ENCODE peak calls at places on chromosomes 2 and 18, in seven cellular contexts. One of them, this sample, is unnamed.

GRCh38 chr2:215693269-215693998 is 257.6 kb upstream of the FN1 start:
- DNase-seq in HFF-Myc: no peak
- DNase-seq in Calu3: peak
- DNase-seq in left ventricle myocardium inferior: no peak
- DNase-seq in AG04450: no peak
- DNase-seq in HL-60: no peak
- DNase-seq in CD8-positive, alpha-beta T cell: no peak
- DNase-seq in this sample: no peak

GRCh38 chr2:218883491-218884490 is 3.1 kb downstream of the WNT10A start:
- DNase-seq in Calu3: no peak
- DNase-seq in AG04450: no peak
- DNase-seq in HL-60: no peak
- DNase-seq in left ventricle myocardium inferior: no peak
- DNase-seq in HFF-Myc: no peak
- DNase-seq in CD8-positive, alpha-beta T cell: no peak
- DNase-seq in this sample: peak

GRCh38 chr18:32488078-32488477 is 17.4 kb upstream of the GAREM1 start:
- DNase-seq in left ventricle myocardium inferior: no peak
- DNase-seq in AG04450: no peak
- DNase-seq in CD8-positive, alpha-beta T cell: no peak
- DNase-seq in HL-60: no peak
- DNase-seq in Calu3: no peak
- DNase-seq in HFF-Myc: no peak
- DNase-seq in this sample: no peak

GRCh38 chr2:182915369-182916326 is 49.2 kb upstream of the FRZB start:
- DNase-seq in CD8-positive, alpha-beta T cell: no peak
- DNase-seq in left ventricle myocardium inferior: no peak
- DNase-seq in AG04450: peak
- DNase-seq in HL-60: no peak
- DNase-seq in HFF-Myc: peak
- DNase-seq in Calu3: no peak
- DNase-seq in this sample: no peak

GRCh38 chr2:211473116-211473515 is 916.7 kb downstream of the CPS1 start:
- DNase-seq in Calu3: no peak
- DNase-seq in HFF-Myc: no peak
- DNase-seq in left ventricle myocardium inferior: no peak
- DNase-seq in CD8-positive, alpha-beta T cell: no peak
- DNase-seq in AG04450: no peak
- DNase-seq in HL-60: no peak
- DNase-seq in this sample: no peak

GRCh38 chr18:67410671-67411070 is 105.8 kb downstream of the DSEL start:
- DNase-seq in left ventricle myocardium inferior: no peak
- DNase-seq in HL-60: no peak
- DNase-seq in AG04450: no peak
- DNase-seq in CD8-positive, alpha-beta T cell: no peak
- DNase-seq in HFF-Myc: no peak
- DNase-seq in Calu3: no peak
- DNase-seq in this sample: no peak

GRCh38 chr18:70464343-70465114 is 175.7 kb downstream of the SOCS6 start:
- DNase-seq in Calu3: peak
- DNase-seq in AG04450: no peak
- DNase-seq in CD8-positive, alpha-beta T cell: peak
- DNase-seq in HFF-Myc: no peak
- DNase-seq in left ventricle myocardium inferior: peak
- DNase-seq in HL-60: peak
- DNase-seq in this sample: peak

GRCh38 chr2:149692837-149693518 is 105.4 kb upstream of the MMADHC start:
- DNase-seq in HFF-Myc: no peak
- DNase-seq in AG04450: no peak
- DNase-seq in CD8-positive, alpha-beta T cell: no peak
- DNase-seq in Calu3: no peak
- DNase-seq in left ventricle myocardium inferior: no peak
- DNase-seq in HL-60: no peak
- DNase-seq in this sample: no peak

GRCh38 chr2:37656512-37657423 is 14.7 kb downstream of the CDC42EP3 start:
- DNase-seq in left ventricle myocardium inferior: no peak
- DNase-seq in Calu3: no peak
- DNase-seq in HFF-Myc: no peak
- DNase-seq in AG04450: no peak
- DNase-seq in CD8-positive, alpha-beta T cell: no peak
- DNase-seq in HL-60: no peak
- DNase-seq in this sample: no peak

GRCh38 chr2:70003093-70003830 is 41.8 kb upstream of the ASPRV1 start:
- DNase-seq in AG04450: no peak
- DNase-seq in Calu3: no peak
- DNase-seq in HFF-Myc: no peak
- DNase-seq in left ventricle myocardium inferior: no peak
- DNase-seq in HL-60: no peak
- DNase-seq in CD8-positive, alpha-beta T cell: peak
- DNase-seq in this sample: no peak

GRCh38 chr2:117774716-117775115 is 39.8 kb upstream of the DDX18 start:
- DNase-seq in AG04450: no peak
- DNase-seq in CD8-positive, alpha-beta T cell: no peak
- DNase-seq in HFF-Myc: peak
- DNase-seq in HL-60: no peak
- DNase-seq in left ventricle myocardium inferior: no peak
- DNase-seq in Calu3: no peak
- DNase-seq in this sample: no peak

GRCh38 chr2:38444247-38444646 is 67.2 kb upstream of the ATL2 start:
- DNase-seq in Calu3: no peak
- DNase-seq in CD8-positive, alpha-beta T cell: no peak
- DNase-seq in AG04450: no peak
- DNase-seq in left ventricle myocardium inferior: no peak
- DNase-seq in HL-60: no peak
- DNase-seq in HFF-Myc: no peak
- DNase-seq in this sample: no peak

GRCh38 chr2:237157551-237158102 is 71.9 kb downstream of the COPS8 start:
- DNase-seq in HFF-Myc: no peak
- DNase-seq in AG04450: no peak
- DNase-seq in left ventricle myocardium inferior: no peak
- DNase-seq in CD8-positive, alpha-beta T cell: no peak
- DNase-seq in HL-60: no peak
- DNase-seq in Calu3: no peak
- DNase-seq in this sample: no peak

GRCh38 chr2:126679314-126679713 is 23.4 kb downstream of the GYPC start:
- DNase-seq in left ventricle myocardium inferior: no peak
- DNase-seq in Calu3: no peak
- DNase-seq in HFF-Myc: no peak
- DNase-seq in CD8-positive, alpha-beta T cell: no peak
- DNase-seq in HL-60: no peak
- DNase-seq in AG04450: no peak
- DNase-seq in this sample: no peak

GRCh38 chr2:71548589-71549485 is 95.5 kb downstream of the DYSF start:
- DNase-seq in HL-60: peak
- DNase-seq in AG04450: no peak
- DNase-seq in CD8-positive, alpha-beta T cell: peak
- DNase-seq in left ventricle myocardium inferior: peak
- DNase-seq in HFF-Myc: peak
- DNase-seq in Calu3: peak
- DNase-seq in this sample: peak

GRCh38 chr2:144152817-144153271 is 367.1 kb downstream of the ZEB2 start:
- DNase-seq in HL-60: peak
- DNase-seq in CD8-positive, alpha-beta T cell: no peak
- DNase-seq in left ventricle myocardium inferior: no peak
- DNase-seq in HFF-Myc: no peak
- DNase-seq in Calu3: no peak
- DNase-seq in AG04450: no peak
- DNase-seq in this sample: no peak

GRCh38 chr2:181738074-181738473 is 57.8 kb upstream of the NEUROD1 start:
- DNase-seq in HFF-Myc: no peak
- DNase-seq in Calu3: no peak
- DNase-seq in CD8-positive, alpha-beta T cell: no peak
- DNase-seq in AG04450: no peak
- DNase-seq in left ventricle myocardium inferior: no peak
- DNase-seq in HL-60: no peak
- DNase-seq in this sample: no peak
- TF ChIP-seq CTCF in HFF-Myc: peak
- TF ChIP-seq CTCF in Calu3: peak
- TF ChIP-seq CTCF in CD8-positive, alpha-beta T cell: no peak
- TF ChIP-seq CTCF in AG04450: peak
- TF ChIP-seq CTCF in left ventricle myocardium inferior: no peak
- TF ChIP-seq CTCF in HL-60: no peak
- TF ChIP-seq CTCF in this sample: no peak

GRCh38 chr2:31729442-31730092 is 148.8 kb upstream of the SRD5A2 start:
- DNase-seq in HL-60: no peak
- DNase-seq in AG04450: peak
- DNase-seq in Calu3: no peak
- DNase-seq in CD8-positive, alpha-beta T cell: no peak
- DNase-seq in left ventricle myocardium inferior: no peak
- DNase-seq in HFF-Myc: peak
- DNase-seq in this sample: no peak
- TF ChIP-seq CTCF in HL-60: peak
- TF ChIP-seq CTCF in AG04450: peak
- TF ChIP-seq CTCF in Calu3: peak
- TF ChIP-seq CTCF in CD8-positive, alpha-beta T cell: no peak
- TF ChIP-seq CTCF in left ventricle myocardium inferior: no peak
- TF ChIP-seq CTCF in HFF-Myc: peak
- TF ChIP-seq CTCF in this sample: no peak

GRCh38 chr18:48711651-48712486 is 173.0 kb downstream of the CTIF start:
- DNase-seq in CD8-positive, alpha-beta T cell: no peak
- DNase-seq in HL-60: peak
- DNase-seq in Calu3: peak
- DNase-seq in AG04450: no peak
- DNase-seq in HFF-Myc: no peak
- DNase-seq in left ventricle myocardium inferior: no peak
- DNase-seq in this sample: no peak
- TF ChIP-seq CTCF in CD8-positive, alpha-beta T cell: no peak
- TF ChIP-seq CTCF in HL-60: peak
- TF ChIP-seq CTCF in Calu3: peak
- TF ChIP-seq CTCF in AG04450: peak
- TF ChIP-seq CTCF in HFF-Myc: peak
- TF ChIP-seq CTCF in left ventricle myocardium inferior: peak
- TF ChIP-seq CTCF in this sample: peak

DNA sequence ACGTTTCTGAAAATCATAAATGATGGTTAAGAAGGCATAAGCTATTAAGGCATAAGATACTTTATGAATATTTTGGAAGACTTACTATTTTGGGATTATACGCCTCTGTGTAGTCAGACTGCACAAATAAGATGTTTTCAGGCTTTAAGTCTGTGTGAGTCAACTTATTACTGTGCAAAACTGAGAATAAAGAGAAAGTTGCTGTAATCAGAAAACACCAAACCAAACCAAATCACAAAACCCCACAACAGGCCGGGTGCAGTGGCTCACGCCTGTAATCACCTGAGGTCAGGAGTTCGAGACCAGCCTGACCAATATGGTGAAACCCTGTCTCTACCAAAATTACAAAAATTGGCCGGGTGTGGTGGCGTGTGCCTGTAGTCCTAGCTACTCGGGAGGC is 7.7 kb downstream of the CLK1 start:
- DNase-seq in Calu3: no peak
- DNase-seq in HFF-Myc: no peak
- DNase-seq in CD8-positive, alpha-beta T cell: no peak
- DNase-seq in HL-60: no peak
- DNase-seq in AG04450: no peak
- DNase-seq in left ventricle myocardium inferior: no peak
- DNase-seq in this sample: no peak
- TF ChIP-seq CTCF in Calu3: no peak
- TF ChIP-seq CTCF in HFF-Myc: no peak
- TF ChIP-seq CTCF in CD8-positive, alpha-beta T cell: no peak
- TF ChIP-seq CTCF in HL-60: no peak
- TF ChIP-seq CTCF in AG04450: no peak
- TF ChIP-seq CTCF in left ventricle myocardium inferior: no peak
- TF ChIP-seq CTCF in this sample: no peak

DNA sequence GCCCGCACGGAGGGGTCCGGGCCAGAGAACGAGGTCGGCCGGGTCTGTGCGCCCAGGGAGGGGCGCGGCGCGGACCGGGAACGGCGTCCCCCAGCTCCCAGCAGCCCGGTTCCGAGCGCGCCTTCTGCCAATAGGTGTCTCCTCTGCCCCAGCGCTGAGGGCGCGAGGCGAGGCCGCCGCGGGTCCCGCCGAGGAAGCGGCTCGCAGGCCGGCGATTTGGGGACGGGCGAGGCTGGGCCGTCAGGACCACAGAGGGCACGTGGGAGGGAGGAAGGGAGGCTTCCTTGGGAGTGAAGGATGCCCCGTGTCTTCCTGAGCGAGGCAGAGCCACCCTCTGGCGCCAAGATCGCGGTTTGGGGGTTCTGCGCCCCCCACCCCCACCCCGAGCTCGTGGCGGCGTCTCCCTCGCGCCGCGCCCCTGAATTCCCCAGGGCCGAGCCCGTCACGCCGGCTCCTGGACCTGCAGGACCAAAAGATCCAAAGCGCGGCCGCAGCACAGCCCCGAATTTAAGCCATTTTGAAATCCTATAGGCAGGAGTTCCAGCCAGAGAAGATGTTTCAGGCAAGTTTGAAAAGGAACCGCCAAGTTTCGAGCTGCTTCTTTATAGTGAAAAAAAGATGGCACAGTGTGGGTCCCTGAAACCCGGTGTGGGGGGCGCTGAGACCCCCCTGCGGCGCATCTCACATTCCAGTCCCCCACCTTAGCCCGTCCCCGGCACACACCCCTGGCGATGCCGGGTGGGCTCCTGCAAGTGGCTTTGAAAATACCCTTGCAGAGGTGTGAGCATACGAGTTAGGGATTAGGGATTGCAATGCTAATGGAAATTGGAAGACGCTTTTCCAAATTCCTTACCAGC is 929 bp downstream of the NFATC1 start:
- DNase-seq in left ventricle myocardium inferior: peak
- DNase-seq in AG04450: no peak
- DNase-seq in HFF-Myc: no peak
- DNase-seq in CD8-positive, alpha-beta T cell: peak
- DNase-seq in HL-60: peak
- DNase-seq in Calu3: peak
- DNase-seq in this sample: no peak
- TF ChIP-seq CTCF in left ventricle myocardium inferior: peak
- TF ChIP-seq CTCF in AG04450: no peak
- TF ChIP-seq CTCF in HFF-Myc: no peak
- TF ChIP-seq CTCF in CD8-positive, alpha-beta T cell: no peak
- TF ChIP-seq CTCF in HL-60: no peak
- TF ChIP-seq CTCF in Calu3: no peak
- TF ChIP-seq CTCF in this sample: no peak

GRCh38 chr2:30335981-30336538 is 104.7 kb downstream of the LBH start:
- DNase-seq in left ventricle myocardium inferior: no peak
- DNase-seq in Calu3: no peak
- DNase-seq in AG04450: no peak
- DNase-seq in CD8-positive, alpha-beta T cell: no peak
- DNase-seq in HL-60: no peak
- DNase-seq in HFF-Myc: no peak
- DNase-seq in this sample: no peak
- TF ChIP-seq CTCF in left ventricle myocardium inferior: no peak
- TF ChIP-seq CTCF in Calu3: no peak
- TF ChIP-seq CTCF in AG04450: no peak
- TF ChIP-seq CTCF in CD8-positive, alpha-beta T cell: no peak
- TF ChIP-seq CTCF in HL-60: no peak
- TF ChIP-seq CTCF in HFF-Myc: no peak
- TF ChIP-seq CTCF in this sample: no peak

This sample was measured in mesothelial cell of epicardium.